ENCODE peak calls at places on chromosomes 7 and 10, in six cellular contexts. D is HFF-Myc, F is PC-3, W is cardiac fibroblast, A is sigmoid colon, T is GM13976. Y is an unnamed sample.

GRCh38 chr7:138449580-138449979 is 10.5 kb upstream of the TRIM24 start:
- DNase-seq in W (no peak), A (no peak), F (no peak), D (no peak), T (no peak), Y (no peak)

GRCh38 chr7:34153680-34154270 is 248.4 kb downstream of the BMPER start:
- DNase-seq in D (no peak), A (no peak), F (no peak), T (no peak), W (no peak), Y (no peak)

GRCh38 chr7:73623798-73624668 is at the start of gene MLXIPL:
- DNase-seq in F (peak; percentile 86), T (peak; percentile 75), D (no peak), A (peak; percentile 80), W (peak; percentile 46), Y (no peak)

GRCh38 chr7:138245682-138246081 is 169.4 kb downstream of the AKR1D1 start:
- DNase-seq in T (no peak), A (no peak), D (no peak), F (no peak), W (peak; percentile 89), Y (peak; percentile 39)

GRCh38 chr10:114073787-114074186 is 30.1 kb downstream of the ADRB1 start:
- DNase-seq in D (no peak), T (no peak), W (no peak), A (no peak), F (no peak), Y (no peak)

GRCh38 chr10:124493191-124493936 is 31.7 kb downstream of the LHPP start:
- DNase-seq in A (no peak), T (no peak), F (no peak), D (no peak), W (no peak), Y (no peak)

GRCh38 chr7:27235387-27236052 is 7.1 kb upstream of the EVX1 start:
- DNase-seq in D (no peak), F (peak; percentile 62), T (peak; percentile 59), A (peak; percentile 74), W (peak; percentile 34), Y (no peak)

GRCh38 chr10:112628951-112629604 is 182.1 kb downstream of the VTI1A start:
- DNase-seq in D (no peak), A (no peak), T (no peak), F (no peak), W (peak; percentile 49), Y (no peak)

GRCh38 chr10:33238643-33239042 is 95.8 kb downstream of the NRP1 start:
- DNase-seq in F (peak; percentile 100), W (peak; percentile 40), A (no peak), T (no peak), D (no peak), Y (peak; percentile 74)

GRCh38 chr7:154171422-154171821 is 119.2 kb downstream of the DPP6 start:
- DNase-seq in A (no peak), F (no peak), T (no peak), W (no peak), D (no peak), Y (no peak)

GRCh38 chr10:12774219-12774894 is 227.2 kb downstream of the CCDC3 start:
- DNase-seq in A (peak; percentile 21), F (no peak), D (no peak), W (no peak), T (no peak), Y (no peak)

GRCh38 chr7:94289071-94289470 is 105.6 kb upstream of the COL1A2 start:
- DNase-seq in D (peak; percentile 75), F (peak; percentile 85), A (peak; percentile 88), T (no peak), W (peak; percentile 93), Y (peak; percentile 41)

GRCh38 chr7:97845622-97846203 is 26.5 kb downstream of the ASNS start:
- DNase-seq in W (peak; percentile 42), A (no peak), D (peak; percentile 11), F (peak; percentile 58), T (peak; percentile 25), Y (peak; percentile 10)

GRCh38 chr7:151452141-151452571 is 12.2 kb upstream of the CRYGN start:
- DNase-seq in D (no peak), A (peak; percentile 60), T (no peak), W (no peak), F (no peak), Y (no peak)

GRCh38 chr7:25949672-25950487 is 202.1 kb upstream of the NFE2L3 start:
- DNase-seq in F (no peak), W (no peak), D (no peak), T (peak; percentile 41), A (no peak), Y (no peak)

GRCh38 chr10:69729326-69730048 is 72.2 kb upstream of the COL13A1 start:
- DNase-seq in D (no peak), T (no peak), W (no peak), F (no peak), A (peak; percentile 30), Y (no peak)

GRCh38 chr7:151025924-151026671 is 1.8 kb upstream of the ATG9B start:
- DNase-seq in A (no peak), D (no peak), T (no peak), W (no peak), F (peak; percentile 82), Y (no peak)

GRCh38 chr7:141053626-141054025 is 20.2 kb upstream of the TMEM178B start:
- DNase-seq in T (no peak), D (no peak), W (no peak), A (no peak), F (no peak), Y (no peak)

GRCh38 chr7:21253740-21254687 is 173.9 kb upstream of the SP4 start:
- DNase-seq in D (peak; percentile 3), T (peak; percentile 41), F (peak; percentile 79), W (peak; percentile 55), A (no peak), Y (peak; percentile 26)

GRCh38 chr10:58209669-58210068 is 58.0 kb downstream of the IPMK start:
- DNase-seq in T (no peak), F (no peak), W (peak; percentile 28), D (no peak), A (no peak), Y (peak; percentile 15)

GRCh38 chr7:129670636-129671035 is 59.1 kb downstream of the NRF1 start:
- DNase-seq in D (no peak), W (peak; percentile 49), F (no peak), A (no peak), T (no peak), Y (no peak)

GRCh38 chr7:91876391-91877133 is 3.9 kb downstream of the MTERF1 start:
- DNase-seq in F (peak; percentile 24), W (peak; percentile 58), A (no peak), T (no peak), D (no peak), Y (no peak)

GRCh38 chr10:21740989-21741388 is 207.0 kb downstream of the MLLT10 start:
- DNase-seq in W (no peak), A (no peak), T (no peak), F (no peak), D (no peak), Y (no peak)

GRCh38 chr10:48305905-48306264 is 592 bp upstream of the MAPK8 start:
- DNase-seq in T (no peak), A (no peak), D (no peak), W (no peak), F (no peak), Y (no peak)

GRCh38 chr10:48306870-48307531 is 524 bp downstream of the MAPK8 start:
- DNase-seq in D (no peak), A (peak; percentile 75), T (peak; percentile 70), W (peak; percentile 60), F (peak; percentile 26), Y (no peak)

GRCh38 chr10:48306265-48306869 is at the start of gene MAPK8:
- DNase-seq in F (peak; percentile 86), W (peak; percentile 93), T (peak; percentile 99), D (peak; percentile 48), A (peak; percentile 95), Y (no peak)

GRCh38 chr10:48307584-48307983 is 1.1 kb downstream of the MAPK8 start:
- DNase-seq in A (no peak), T (no peak), D (no peak), W (no peak), F (no peak), Y (no peak)

DNA sequence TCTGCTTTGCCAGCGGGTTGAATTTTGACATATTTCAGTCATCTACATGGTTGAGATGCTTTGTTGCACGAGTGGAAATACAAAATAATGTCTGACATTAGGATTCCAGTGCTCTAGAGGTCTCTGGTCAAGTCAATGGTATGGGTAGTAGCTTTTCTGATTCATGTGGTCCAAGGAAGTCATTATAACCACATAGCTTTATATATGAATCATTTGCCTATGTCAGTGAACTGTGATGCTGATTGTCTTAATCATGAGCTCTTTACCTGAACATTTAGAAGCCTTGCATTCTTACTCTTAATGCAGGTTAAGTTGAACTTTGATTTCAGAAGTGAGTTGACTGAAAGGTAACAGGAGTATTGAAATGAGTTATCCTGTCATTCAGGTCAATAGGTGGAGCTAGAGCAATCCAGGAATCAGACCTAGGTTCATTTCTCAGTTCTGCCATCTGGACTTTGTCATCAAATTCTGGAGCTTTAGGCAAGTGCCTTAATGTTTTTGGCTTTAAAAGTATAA is 3.3 kb downstream of the MAPK8 start:
- DNase-seq in W (peak; percentile 20), F (peak; percentile 73), T (peak; percentile 44), A (no peak), D (no peak), Y (peak; percentile 66)
- TF ChIP-seq CTCF in W (peak; percentile 15), F (peak; percentile 54), T (no peak), A (no peak), D (no peak), Y (peak; percentile 54)

GRCh38 chr7:4240813-4241612 is 441.1 kb upstream of the FOXK1 start:
- DNase-seq in T (no peak), F (no peak), D (no peak), A (no peak), W (no peak), Y (no peak)

GRCh38 chr7:4239991-4240812 is 441.9 kb upstream of the FOXK1 start:
- DNase-seq in F (no peak), T (no peak), A (peak; percentile 33), D (no peak), W (no peak), Y (no peak)

GRCh38 chr7:4242706-4243105 is 439.4 kb upstream of the FOXK1 start:
- DNase-seq in A (peak; percentile 46), T (no peak), F (no peak), D (no peak), W (no peak), Y (no peak)

GRCh38 chr7:4244041-4244440 is 438.1 kb upstream of the FOXK1 start:
- DNase-seq in W (no peak), T (no peak), A (peak; percentile 22), F (no peak), D (no peak), Y (no peak)

GRCh38 chr7:4241791-4242190 is 440.3 kb upstream of the FOXK1 start:
- DNase-seq in A (peak; percentile 36), F (no peak), D (no peak), T (no peak), W (no peak), Y (no peak)
- TF ChIP-seq CTCF in A (no peak), F (peak; percentile 12), D (no peak), T (no peak), W (no peak), Y (no peak)

GRCh38 chr10:35504132-35504531 is 101.0 kb upstream of the GJD4 start:
- DNase-seq in F (no peak), T (no peak), W (no peak), A (no peak), D (no peak), Y (no peak)
- TF ChIP-seq CTCF in F (no peak), T (no peak), W (no peak), A (no peak), D (no peak), Y (no peak)

DNA sequence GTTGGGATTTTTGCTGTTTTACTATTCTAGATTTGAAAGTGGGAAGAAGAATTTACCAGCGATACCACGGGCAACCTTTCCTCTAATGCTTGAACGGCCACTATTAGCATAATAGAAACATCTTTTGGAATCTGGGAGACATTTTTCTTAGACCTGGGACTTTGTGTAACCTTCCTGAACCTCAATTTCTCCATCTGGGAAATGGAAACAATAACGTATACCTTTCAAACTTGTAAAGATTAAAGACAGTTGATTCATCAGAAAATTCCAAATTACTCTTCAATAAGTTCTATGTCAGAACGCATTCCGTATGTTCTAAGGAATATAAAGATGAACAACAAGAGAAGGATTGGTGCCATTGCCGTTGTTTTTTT is 453 bp upstream of the RNLS start:
- DNase-seq in A (no peak), W (no peak), D (no peak), T (no peak), F (no peak), Y (no peak)
- TF ChIP-seq CTCF in A (no peak), W (no peak), D (no peak), T (no peak), F (no peak), Y (no peak)